ENCODE peak calls at places on chromosomes 12 and 14, in eight cellular contexts. B is heart left ventricle, Y is neural crest cell, V is Calu3, P is colonic mucosa, J is ovary, Z is astrocyte of the spinal cord, X is fibroblast of villous mesenchyme. C is an unnamed sample.

GRCh38 chr14:101039031-101039754 is 135.7 kb upstream of the RTL1 start:
- DNase-seq in P (no peak), X (no peak), J (no peak), V (no peak), Z (no peak), Y (no peak), B (peak), C (no peak)

GRCh38 chr12:86264451-86265328 is 8.5 kb upstream of the MGAT4C start:
- DNase-seq in X (no peak), J (no peak), V (peak), Z (no peak), Y (no peak), P (peak), B (peak), C (no peak)

GRCh38 chr14:61588419-61588901 is 106.9 kb upstream of the HIF1A start:
- DNase-seq in V (no peak), Y (no peak), P (no peak), Z (peak), X (no peak), J (no peak), B (no peak), C (peak)

GRCh38 chr12:126617312-126617711 is 1552.1 kb downstream of the AACS start:
- DNase-seq in P (no peak), B (no peak), Y (peak), Z (no peak), V (peak), J (no peak), X (no peak), C (no peak)

GRCh38 chr12:70645494-70646317 is 8.5 kb upstream of the PTPRB start:
- DNase-seq in J (peak), X (peak), P (peak), V (peak), Z (peak), Y (no peak), B (peak), C (peak)

GRCh38 chr12:115963030-115963480 is 314.4 kb downstream of the MED13L start:
- DNase-seq in P (no peak), Y (no peak), V (no peak), X (peak), Z (peak), B (no peak), J (no peak), C (peak)

GRCh38 chr12:6765634-6766581 is at the start of gene PTMS:
- DNase-seq in P (peak), Y (peak), V (peak), J (peak), X (peak), Z (peak), B (peak), C (peak)

GRCh38 chr12:85877459-85877858 is 3.4 kb downstream of the NTS start:
- DNase-seq in Z (no peak), B (no peak), X (no peak), Y (no peak), P (no peak), J (no peak), V (no peak), C (no peak)

GRCh38 chr12:108691995-108692808 is 39.1 kb downstream of the CORO1C start:
- DNase-seq in B (no peak), P (peak), Z (peak), X (peak), Y (peak), V (no peak), J (no peak), C (peak)

GRCh38 chr14:51442513-51443175 is 202.6 kb downstream of the TMX1 start:
- DNase-seq in V (peak), Z (peak), Y (no peak), X (peak), P (no peak), B (no peak), J (peak), C (peak)

GRCh38 chr14:58027904-58028303 is 124.1 kb downstream of the ARMH4 start:
- DNase-seq in B (no peak), X (no peak), J (no peak), Y (no peak), Z (no peak), P (no peak), V (no peak), C (no peak)

GRCh38 chr14:37816135-37816534 is 220.7 kb downstream of the TTC6 start:
- DNase-seq in Y (no peak), J (no peak), Z (no peak), P (no peak), V (no peak), X (no peak), B (no peak), C (no peak)

GRCh38 chr12:46946137-46946536 is 120.3 kb upstream of the SLC38A4 start:
- DNase-seq in J (no peak), Y (no peak), Z (no peak), X (no peak), B (no peak), P (no peak), V (no peak), C (peak)

GRCh38 chr14:80927385-80927989 is 14.1 kb downstream of the CEP128 start:
- DNase-seq in X (no peak), Y (no peak), V (no peak), P (no peak), B (no peak), Z (no peak), J (no peak), C (no peak)

GRCh38 chr12:9651265-9651729 is 18.2 kb upstream of the CLEC2D start:
- DNase-seq in Y (no peak), V (no peak), P (no peak), Z (peak), B (no peak), X (peak), J (no peak), C (peak)

GRCh38 chr12:62210422-62210821 is 49.8 kb upstream of the USP15 start:
- DNase-seq in Z (peak), P (no peak), Y (peak), X (peak), B (no peak), J (peak), V (peak), C (peak)

GRCh38 chr14:99327050-99327449 is 55.1 kb upstream of the BCL11B start:
- DNase-seq in B (no peak), J (no peak), P (peak), V (no peak), Z (no peak), Y (no peak), X (no peak), C (no peak)

GRCh38 chr14:84877061-84877460 is 652.9 kb upstream of the FLRT2 start:
- DNase-seq in X (no peak), B (no peak), Z (no peak), J (no peak), P (no peak), Y (no peak), V (no peak), C (no peak)

GRCh38 chr14:79916281-79916680 is 295.0 kb downstream of the DIO2 start:
- DNase-seq in X (no peak), Z (no peak), B (no peak), J (no peak), V (no peak), Y (no peak), P (no peak), C (no peak)

GRCh38 chr12:64006211-64006610 is 161.7 kb downstream of the SRGAP1 start:
- DNase-seq in X (peak), V (no peak), B (no peak), Y (no peak), P (no peak), J (no peak), Z (peak), C (peak)

GRCh38 chr14:87725318-87725717 is 267.7 kb downstream of the GALC start:
- DNase-seq in Z (no peak), X (no peak), B (no peak), P (no peak), Y (no peak), J (no peak), V (no peak), C (no peak)

GRCh38 chr14:97456958-97457357 is 659.8 kb downstream of the VRK1 start:
- DNase-seq in Y (no peak), V (no peak), Z (no peak), B (peak), X (no peak), P (no peak), J (no peak), C (no peak)

GRCh38 chr12:4743046-4743445 is 22.8 kb downstream of the GALNT8 start:
- DNase-seq in X (no peak), Z (no peak), V (no peak), Y (no peak), P (peak), B (no peak), J (no peak), C (no peak)

GRCh38 chr14:54568821-54569591 is 2.1 kb downstream of the SAMD4A start:
- DNase-seq in P (peak), X (peak), V (no peak), J (no peak), Y (no peak), Z (no peak), B (no peak), C (peak)

GRCh38 chr14:51738754-51739153 is 87.0 kb downstream of the FRMD6 start:
- DNase-seq in J (no peak), P (no peak), Z (no peak), X (no peak), Y (no peak), V (peak), B (no peak), C (no peak)

GRCh38 chr14:74619672-74620131 is 7.7 kb upstream of the LTBP2 start:
- DNase-seq in X (peak), V (peak), Y (no peak), P (peak), Z (peak), J (peak), B (peak), C (peak)

GRCh38 chr12:44694027-44694426 is 182.1 kb downstream of the NELL2 start:
- DNase-seq in P (no peak), Y (no peak), B (no peak), Z (no peak), V (no peak), X (no peak), J (no peak), C (no peak)

GRCh38 chr14:76697246-76697645 is 64.0 kb upstream of the VASH1 start:
- DNase-seq in Y (no peak), Z (no peak), P (no peak), J (no peak), V (no peak), B (no peak), X (no peak), C (no peak)

GRCh38 chr12:43655586-43655985 is 103.0 kb downstream of the PUS7L start:
- DNase-seq in X (peak), V (no peak), Y (no peak), Z (peak), B (no peak), P (no peak), J (no peak), C (peak)

GRCh38 chr12:29299613-29300012 is 81.4 kb downstream of the ERGIC2 start:
- DNase-seq in Z (no peak), B (no peak), Y (no peak), X (no peak), V (no peak), J (no peak), P (no peak), C (no peak)

GRCh38 chr14:45705954-45706353 is 453.0 kb upstream of the MIS18BP1 start:
- DNase-seq in Y (no peak), J (no peak), X (no peak), P (no peak), B (no peak), Z (no peak), V (no peak), C (no peak)

GRCh38 chr14:22184157-22185025 is 404.6 kb downstream of the DAD1 start:
- DNase-seq in Y (no peak), B (no peak), X (no peak), V (peak), P (no peak), Z (peak), J (no peak), C (peak)

DNA sequence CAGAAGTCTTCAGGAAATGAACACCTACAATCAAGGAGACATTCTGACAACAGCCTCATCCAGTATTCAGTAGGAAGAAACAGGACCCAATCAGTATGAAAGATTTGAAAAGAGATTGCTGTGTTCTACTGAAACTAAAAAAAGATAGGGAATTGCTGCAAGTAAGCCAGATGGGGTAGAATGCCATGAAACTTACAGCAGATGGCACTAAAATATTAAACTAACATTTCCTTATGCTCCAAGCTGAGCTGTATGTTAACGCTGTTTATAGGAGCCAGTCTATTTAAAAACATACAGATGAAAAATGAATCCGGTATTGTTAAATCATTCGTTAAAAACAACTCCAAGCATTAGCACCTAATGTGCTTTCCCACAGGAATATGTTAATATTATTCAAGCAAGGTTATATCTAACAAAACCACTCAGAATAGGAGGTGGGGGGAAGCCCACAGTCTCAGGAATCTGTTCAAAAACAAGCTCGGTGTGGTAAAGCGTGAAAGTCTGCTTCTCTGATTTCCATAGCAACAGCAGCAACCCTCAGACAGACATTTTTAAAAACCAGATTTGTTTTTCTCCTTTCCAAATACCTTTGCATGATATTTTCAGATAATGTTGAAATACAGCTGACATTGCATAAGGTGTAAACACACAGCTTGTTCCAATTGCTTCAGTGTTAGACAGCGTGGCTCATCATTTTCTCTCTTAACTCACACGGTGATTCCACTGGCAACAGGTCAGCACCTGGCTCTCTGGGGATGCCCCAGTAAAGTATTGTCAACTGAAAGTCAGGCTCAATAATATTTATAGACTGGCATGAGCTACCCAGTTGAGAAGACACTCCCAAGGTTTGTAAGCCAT is 131.4 kb upstream of the CCDC175 start:
- DNase-seq in Z (peak), P (no peak), B (no peak), Y (no peak), X (no peak), J (no peak), V (no peak), C (no peak)
- TF ChIP-seq CTCF in Z (peak), P (no peak), B (no peak), Y (no peak), X (no peak), J (no peak), V (no peak), C (no peak)

GRCh38 chr12:113152835-113153814 is 3.6 kb downstream of the CFAP73 start:
- DNase-seq in Y (peak), Z (peak), J (no peak), V (peak), P (peak), B (peak), X (peak), C (peak)
- TF ChIP-seq CTCF in Y (peak), Z (peak), J (no peak), V (peak), P (peak), B (peak), X (peak), C (peak)

GRCh38 chr14:96307434-96307833 is 51.4 kb downstream of the BDKRB1 start:
- DNase-seq in B (no peak), J (no peak), Y (no peak), P (no peak), X (no peak), Z (no peak), V (no peak), C (no peak)

GRCh38 chr14:96309128-96309906 is 53.3 kb downstream of the BDKRB1 start:
- DNase-seq in B (no peak), P (peak), J (no peak), X (no peak), Y (no peak), V (peak), Z (no peak), C (no peak)

GRCh38 chr14:96309907-96310330 is 53.2 kb downstream of the ATG2B start:
- DNase-seq in V (peak), Z (peak), X (no peak), B (no peak), Y (no peak), J (no peak), P (no peak), C (no peak)

GRCh38 chr14:96303981-96304380 is 48.0 kb downstream of the BDKRB1 start:
- DNase-seq in X (no peak), B (no peak), V (no peak), Z (peak), Y (no peak), J (no peak), P (no peak), C (peak)

DNA sequence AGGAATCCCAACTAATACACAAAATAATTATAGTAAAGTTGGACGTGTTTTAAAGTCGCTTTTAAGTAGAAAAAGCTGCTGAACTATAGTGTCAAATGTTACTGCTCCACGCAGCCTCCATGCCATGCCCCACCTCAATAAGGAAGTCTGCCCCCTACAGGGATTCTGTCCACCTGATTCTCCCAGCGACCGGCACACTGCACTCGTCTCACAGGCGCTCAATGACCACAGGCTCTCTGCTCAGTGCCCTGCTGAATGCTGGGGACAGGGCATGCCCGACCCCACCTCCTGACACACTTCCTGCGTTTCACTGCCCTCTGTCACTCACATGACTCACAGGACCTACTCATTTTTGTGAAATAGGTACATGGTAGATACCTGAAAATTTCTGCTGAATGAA is 48.9 kb downstream of the BDKRB1 start:
- DNase-seq in B (no peak), J (no peak), X (no peak), P (no peak), Z (no peak), Y (peak), V (peak), C (no peak)
- TF ChIP-seq CTCF in B (no peak), J (no peak), X (no peak), P (no peak), Z (peak), Y (peak), V (no peak), C (no peak)

GRCh38 chr12:124767075-124767821 is 96.4 kb downstream of the SCARB1 start:
- DNase-seq in B (peak), P (peak), Z (peak), Y (peak), X (peak), J (peak), V (peak), C (peak)
- TF ChIP-seq CTCF in B (peak), P (peak), Z (peak), Y (peak), X (peak), J (peak), V (peak), C (peak)

GRCh38 chr14:105461903-105462302 is 12.7 kb upstream of the CRIP2 start:
- DNase-seq in J (no peak), Z (no peak), B (no peak), Y (no peak), P (no peak), X (no peak), V (no peak), C (no peak)
- TF ChIP-seq CTCF in J (no peak), Z (no peak), B (no peak), Y (no peak), P (no peak), X (no peak), V (no peak), C (no peak)

GRCh38 chr12:48694038-48694437 is 12.0 kb upstream of the KANSL2 start:
- DNase-seq in Z (no peak), Y (no peak), B (no peak), X (no peak), V (no peak), J (no peak), P (no peak), C (no peak)

GRCh38 chr12:48695859-48696258 is 13.8 kb upstream of the KANSL2 start:
- DNase-seq in J (no peak), P (no peak), V (no peak), Z (no peak), Y (no peak), X (no peak), B (no peak), C (no peak)

GRCh38 chr12:48691826-48692473 is 9.9 kb upstream of the KANSL2 start:
- DNase-seq in B (no peak), P (no peak), V (no peak), X (no peak), Z (no peak), J (no peak), Y (no peak), C (no peak)

GRCh38 chr12:48690990-48691389 is 9.0 kb upstream of the KANSL2 start:
- DNase-seq in J (no peak), Z (no peak), Y (no peak), B (no peak), X (no peak), P (no peak), V (no peak), C (no peak)

GRCh38 chr12:48693572-48693971 is 11.5 kb upstream of the KANSL2 start:
- DNase-seq in P (no peak), V (no peak), Z (no peak), B (no peak), J (no peak), X (no peak), Y (no peak), C (no peak)
- TF ChIP-seq CTCF in P (no peak), V (no peak), Z (no peak), B (no peak), J (no peak), X (no peak), Y (no peak), C (no peak)

DNA sequence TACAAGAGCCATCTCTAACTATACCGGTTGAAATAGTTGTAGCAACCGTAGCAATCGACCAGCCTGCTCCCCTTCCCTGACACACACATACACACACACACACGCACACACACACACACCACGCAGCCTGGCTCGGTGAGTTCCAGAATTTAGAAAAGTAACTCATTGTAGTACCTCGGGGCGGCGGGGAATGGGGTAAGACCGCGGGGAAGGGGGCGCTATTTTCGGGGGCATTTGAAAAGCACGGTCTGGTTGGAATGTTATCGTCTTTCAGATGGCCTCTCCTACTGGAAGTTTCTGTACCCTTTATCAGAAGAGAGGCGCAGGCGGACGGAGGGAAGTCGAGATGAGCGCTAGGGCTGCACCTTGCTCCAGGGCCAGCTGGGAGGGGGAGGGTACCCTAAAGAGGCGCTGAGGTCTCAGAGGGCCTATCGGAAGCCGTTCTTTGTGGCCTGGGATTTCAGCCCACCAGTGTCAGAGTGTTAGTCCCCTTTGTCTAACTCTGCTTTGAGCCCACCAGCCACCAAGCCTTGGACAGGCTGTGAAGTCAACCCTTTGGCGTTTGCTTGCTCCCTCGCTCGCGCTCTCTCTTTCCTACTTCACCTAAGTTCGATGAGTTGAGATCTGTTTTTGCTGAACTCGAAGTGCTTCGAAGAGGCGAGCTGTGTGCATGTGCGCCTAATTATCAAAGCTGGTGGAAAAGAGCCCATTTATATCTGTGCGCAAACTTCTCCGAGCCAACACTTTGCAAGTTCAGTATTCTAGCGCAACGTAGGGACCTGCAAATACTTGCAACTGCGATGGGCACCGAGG is 844 bp downstream of the COL2A1 start:
- DNase-seq in Z (peak), P (no peak), V (no peak), B (no peak), X (no peak), J (no peak), Y (peak), C (no peak)
- TF ChIP-seq CTCF in Z (no peak), P (no peak), V (no peak), B (no peak), X (no peak), J (no peak), Y (no peak), C (no peak)